ENCODE peak calls at places on chromosomes 11 and 22, in eight cellular contexts. W, B, R, F, I, K, Q and Z are unnamed samples.

GRCh38 chr11:36699271-36699670 is 101.2 kb upstream of the RAG2 start:
- DNase-seq in W (no peak), B (no peak), R (no peak), F (no peak), I (peak), K (no peak), Q (no peak), Z (no peak)

GRCh38 chr11:123174196-123175183 is 20.6 kb downstream of the CLMP start:
- DNase-seq in W (no peak), B (no peak), R (peak), F (peak), I (peak), K (peak), Q (peak), Z (peak)

GRCh38 chr11:65987336-65987735 is 14.6 kb downstream of the EIF1AD start:
- DNase-seq in W (no peak), B (no peak), R (no peak), F (no peak), I (no peak), K (no peak), Q (no peak), Z (no peak)

GRCh38 chr11:66752148-66752547 is 23.1 kb upstream of the SPTBN2 start:
- DNase-seq in W (no peak), B (no peak), R (no peak), F (no peak), I (no peak), K (no peak), Q (no peak), Z (no peak)

GRCh38 chr22:50247748-50248147 is 2.9 kb upstream of the TUBGCP6 start:
- DNase-seq in W (peak), B (peak), R (peak), F (peak), I (peak), K (no peak), Q (peak), Z (no peak)

GRCh38 chr11:63639195-63639832 is 25.1 kb upstream of the PLAAT3 start:
- DNase-seq in W (no peak), B (no peak), R (peak), F (no peak), I (no peak), K (no peak), Q (no peak), Z (no peak)

GRCh38 chr11:123145220-123145619 is 49.8 kb downstream of the CLMP start:
- DNase-seq in W (no peak), B (no peak), R (peak), F (no peak), I (no peak), K (peak), Q (peak), Z (no peak)

GRCh38 chr22:38733329-38734202 is 22.2 kb downstream of the SUN2 start:
- DNase-seq in W (peak), B (peak), R (peak), F (peak), I (peak), K (peak), Q (peak), Z (no peak)

GRCh38 chr11:95245038-95245437 is 14.0 kb upstream of the SESN3 start:
- DNase-seq in W (no peak), B (no peak), R (peak), F (no peak), I (no peak), K (no peak), Q (no peak), Z (no peak)

GRCh38 chr22:33917744-33918406 is 2.4 kb downstream of the LARGE1 start:
- DNase-seq in W (no peak), B (no peak), R (peak), F (no peak), I (no peak), K (no peak), Q (no peak), Z (no peak)

GRCh38 chr11:130390071-130390758 is 38.2 kb downstream of the ADAMTS8 start:
- DNase-seq in W (no peak), B (no peak), R (peak), F (peak), I (no peak), K (no peak), Q (no peak), Z (no peak)

GRCh38 chr11:105181100-105181499 is 41.5 kb upstream of the CARD18 start:
- DNase-seq in W (no peak), B (no peak), R (peak), F (no peak), I (no peak), K (no peak), Q (no peak), Z (no peak)

GRCh38 chr11:117002639-117003305 is 95.5 kb downstream of the SIK3 start:
- DNase-seq in W (no peak), B (no peak), R (no peak), F (no peak), I (no peak), K (no peak), Q (no peak), Z (no peak)

GRCh38 chr11:119511601-119512000 is 88.6 kb upstream of the THY1 start:
- DNase-seq in W (no peak), B (no peak), R (no peak), F (no peak), I (no peak), K (no peak), Q (no peak), Z (no peak)

GRCh38 chr22:25402501-25403283 is 161.8 kb upstream of the GRK3 start:
- DNase-seq in W (peak), B (no peak), R (peak), F (no peak), I (peak), K (peak), Q (peak), Z (no peak)

GRCh38 chr11:127133061-127133460 is 132.5 kb upstream of the KIRREL3 start:
- DNase-seq in W (no peak), B (no peak), R (no peak), F (no peak), I (no peak), K (no peak), Q (no peak), Z (no peak)

GRCh38 chr22:44711701-44712100 is 9.7 kb downstream of the PRR5 start:
- DNase-seq in W (no peak), B (no peak), R (no peak), F (no peak), I (no peak), K (no peak), Q (no peak), Z (no peak)

GRCh38 chr11:115409691-115410220 is 94.5 kb downstream of the CADM1 start:
- DNase-seq in W (no peak), B (no peak), R (peak), F (no peak), I (no peak), K (no peak), Q (no peak), Z (no peak)

GRCh38 chr22:40463017-40463631 is 92.7 kb downstream of the SGSM3 start:
- DNase-seq in W (no peak), B (no peak), R (no peak), F (no peak), I (peak), K (no peak), Q (no peak), Z (no peak)

GRCh38 chr11:34234086-34234740 is 123.6 kb downstream of the ABTB2 start:
- DNase-seq in W (no peak), B (peak), R (peak), F (peak), I (peak), K (no peak), Q (no peak), Z (no peak)

GRCh38 chr11:43760902-43761301 is 80.4 kb downstream of the HSD17B12 start:
- DNase-seq in W (no peak), B (no peak), R (no peak), F (no peak), I (no peak), K (no peak), Q (no peak), Z (no peak)

GRCh38 chr11:4087551-4087950 is 7.0 kb upstream of the RRM1 start:
- DNase-seq in W (no peak), B (no peak), R (peak), F (no peak), I (no peak), K (no peak), Q (no peak), Z (no peak)

GRCh38 chr22:20804650-20805049 is 30.7 kb downstream of the SERPIND1 start:
- DNase-seq in W (no peak), B (no peak), R (no peak), F (no peak), I (no peak), K (no peak), Q (no peak), Z (no peak)

GRCh38 chr11:28976012-28976800 is 868.0 kb downstream of the METTL15 start:
- DNase-seq in W (no peak), B (no peak), R (no peak), F (no peak), I (no peak), K (no peak), Q (no peak), Z (no peak)

DNA sequence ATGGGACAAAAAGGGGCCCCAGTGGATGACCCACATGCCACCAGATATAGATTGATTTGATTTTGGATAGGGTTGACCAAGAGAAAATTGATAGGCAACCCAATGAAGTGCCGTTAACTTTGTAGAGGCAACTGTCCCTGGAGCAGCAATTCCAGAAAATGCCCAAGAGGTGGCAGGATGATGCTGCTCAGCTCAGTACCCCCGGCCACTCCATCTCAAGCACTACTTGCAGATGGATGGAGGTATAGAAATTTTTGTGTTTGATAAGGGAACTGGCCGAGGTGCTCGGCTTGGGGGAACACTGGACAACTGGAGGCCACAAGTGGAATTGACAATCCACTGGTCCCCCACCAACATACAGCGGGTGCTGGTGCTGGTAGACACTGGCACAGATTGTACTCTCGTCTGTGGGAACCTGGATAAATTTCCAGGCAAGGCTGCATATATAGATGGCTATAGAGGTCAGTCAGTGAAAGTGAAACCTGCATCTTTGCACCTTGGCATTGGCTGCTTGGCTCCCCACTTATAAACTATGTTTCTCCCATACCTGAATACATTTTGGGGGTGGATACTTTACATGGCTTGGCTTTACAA is 86.3 kb downstream of the CCDC83 start:
- DNase-seq in W (peak), B (peak), R (peak), F (peak), I (peak), K (no peak), Q (peak), Z (no peak)
- TF ChIP-seq CTCF in W (peak), B (peak), R (peak), F (peak), I (peak), K (peak), Q (peak), Z (no peak)

DNA sequence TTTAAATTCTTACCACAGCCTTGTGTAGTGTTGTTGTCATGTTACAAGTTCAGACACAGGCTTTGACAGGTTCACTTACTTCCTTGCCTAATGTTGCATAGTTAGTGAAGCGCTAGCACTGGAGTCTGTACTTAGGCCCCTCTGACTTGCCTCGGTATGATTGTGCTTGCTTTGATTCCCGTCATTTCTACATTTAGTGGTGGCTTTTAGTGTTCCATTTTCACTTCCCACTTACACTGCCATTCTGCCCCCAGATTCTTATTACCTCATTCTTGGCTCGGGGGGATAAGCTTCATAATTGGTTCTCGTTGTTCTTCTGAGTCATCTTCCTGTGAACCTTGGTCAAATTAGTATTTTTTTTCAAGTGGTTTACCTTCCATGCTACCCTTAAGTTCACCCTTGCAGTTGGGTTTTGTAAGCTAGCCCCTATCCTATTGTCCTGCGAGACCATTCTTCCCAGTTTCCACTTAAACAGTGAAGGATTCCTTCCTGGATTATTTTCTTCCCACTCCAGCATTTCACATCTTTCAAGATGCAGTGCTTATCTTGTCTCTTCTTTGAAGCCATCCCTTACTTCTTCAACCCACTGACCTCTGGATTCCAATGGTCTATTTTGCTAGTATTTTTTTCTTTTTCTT is 68.7 kb downstream of the DDX10 start:
- DNase-seq in W (no peak), B (no peak), R (peak), F (no peak), I (no peak), K (no peak), Q (no peak), Z (no peak)
- TF ChIP-seq POLR2A in W (no peak), B (no peak), R (no peak), F (no peak), I (no peak), K (no peak), Q (no peak), Z (no peak)

DNA sequence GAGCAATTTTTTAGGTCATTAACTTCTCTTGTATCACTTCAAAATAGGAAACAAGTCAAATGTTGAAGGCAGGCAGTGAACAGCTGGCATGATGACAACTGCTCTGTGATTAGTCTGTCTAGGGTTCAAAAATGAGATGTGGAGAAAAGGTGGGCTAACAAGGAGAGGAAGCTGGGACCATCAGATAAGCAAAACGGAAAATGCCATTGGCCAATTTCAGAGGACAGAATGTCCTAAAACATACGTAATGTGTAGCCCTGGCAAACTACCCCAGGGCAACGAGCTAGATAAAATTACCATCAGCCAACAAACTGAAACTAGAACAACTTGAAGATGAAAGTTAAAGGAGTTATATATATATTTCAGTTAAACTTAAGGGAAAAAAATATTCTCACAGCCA is 93.2 kb downstream of the RELT start:
- DNase-seq in W (no peak), B (no peak), R (no peak), F (no peak), I (no peak), K (no peak), Q (no peak), Z (no peak)
- H3K4me3 ChIP-seq in W (no peak), B (no peak), R (no peak), F (no peak), I (no peak), K (no peak), Q (no peak), Z (no peak)

GRCh38 chr11:111745719-111746504 is 20.3 kb downstream of the PPP2R1B start:
- DNase-seq in W (no peak), B (no peak), R (peak), F (no peak), I (no peak), K (no peak), Q (no peak), Z (no peak)
- TF ChIP-seq CTCF in W (no peak), B (no peak), R (no peak), F (no peak), I (no peak), K (no peak), Q (no peak), Z (no peak)

DNA sequence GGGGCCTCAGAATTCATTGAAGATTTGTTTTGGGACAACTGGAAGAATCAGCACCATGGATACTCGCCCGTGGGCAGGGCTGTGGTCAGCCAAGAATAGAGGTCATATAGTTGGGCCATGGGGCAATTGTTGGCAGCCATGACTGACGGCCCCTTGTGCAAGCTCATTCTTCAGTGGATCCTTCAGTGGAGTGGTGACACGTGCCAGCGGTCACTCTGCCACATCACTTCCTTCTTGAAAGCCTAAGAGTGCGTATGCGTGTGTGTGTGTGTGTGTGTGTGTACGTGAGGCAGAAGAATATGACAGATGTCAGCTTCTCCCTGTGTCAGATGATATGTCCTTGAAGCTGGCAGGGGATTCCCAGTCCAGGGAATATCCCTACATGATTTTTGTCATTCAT is 1.8 kb upstream of the IL18BP start:
- DNase-seq in W (no peak), B (no peak), R (no peak), F (no peak), I (peak), K (peak), Q (no peak), Z (no peak)
- TF ChIP-seq POLR2A in W (no peak), B (no peak), R (no peak), F (no peak), I (no peak), K (no peak), Q (no peak), Z (no peak)